ENCODE peak calls at places on chromosomes 2 and 18, in eight cellular contexts. G is left ventricle myocardium inferior; L is kidney tubule cell; S is stimulated activated CD4-positive, alpha-beta T cell treated with anti-CD3 and anti-CD28 coated beads, Interleukin-2, amount 100 ng/mL, for 24 hours; E is HuH-7; V is effector memory CD4-positive, alpha-beta T cell; T is NCI-H1417; Z is stomach. J is an unnamed sample.

GRCh38 chr2:27303093-27304025 is 4.9 kb downstream of the UCN start:
- DNase-seq in G (no peak), L (peak), S (peak), E (peak), V (peak), T (peak), Z (peak), J (no peak)

GRCh38 chr18:2653467-2653866 is 2.1 kb upstream of the SMCHD1 start:
- DNase-seq in G (no peak), L (no peak), S (no peak), E (no peak), V (no peak), T (no peak), Z (no peak), J (no peak)

GRCh38 chr2:239143858-239144712 is 256.7 kb downstream of the HDAC4 start:
- DNase-seq in G (no peak), L (peak), S (peak), E (peak), V (no peak), T (peak), Z (no peak), J (peak)

GRCh38 chr18:34643982-34644381 is 66.1 kb upstream of the DTNA start:
- DNase-seq in G (no peak), L (no peak), S (no peak), E (no peak), V (no peak), T (no peak), Z (no peak), J (no peak)

GRCh38 chr18:9719421-9719981 is 11.4 kb downstream of the RAB31 start:
- DNase-seq in G (no peak), L (peak), S (no peak), E (no peak), V (no peak), T (no peak), Z (no peak), J (no peak)

GRCh38 chr18:6219116-6219717 is 195.5 kb downstream of the L3MBTL4 start:
- DNase-seq in G (no peak), L (peak), S (no peak), E (peak), V (no peak), T (peak), Z (no peak), J (no peak)

GRCh38 chr2:238861766-238862315 is 14.0 kb downstream of the TWIST2 start:
- DNase-seq in G (no peak), L (no peak), S (no peak), E (no peak), V (no peak), T (no peak), Z (no peak), J (no peak)

GRCh38 chr2:216339456-216340279 is 32.6 kb downstream of the MARCHF4 start:
- DNase-seq in G (peak), L (no peak), S (no peak), E (no peak), V (no peak), T (peak), Z (no peak), J (no peak)

GRCh38 chr2:223576873-223577272 is 25.3 kb downstream of the SCG2 start:
- DNase-seq in G (no peak), L (no peak), S (no peak), E (no peak), V (no peak), T (no peak), Z (no peak), J (no peak)

GRCh38 chr2:123738643-123739042 is 286.4 kb upstream of the CNTNAP5 start:
- DNase-seq in G (no peak), L (peak), S (no peak), E (no peak), V (no peak), T (no peak), Z (no peak), J (no peak)